ENCODE peak calls at places on chromosomes 7 and 10, in four cellular contexts. One of them, this sample, is unnamed.

GRCh38 chr10:14820775-14821154 is 17.1 kb downstream of the CDNF start:
- DNase-seq in adrenal gland: no peak
- DNase-seq in pancreas: no peak
- DNase-seq in H1: no peak
- DNase-seq in this sample: no peak

GRCh38 chr7:14748461-14748860 is 154.1 kb downstream of the DGKB start:
- DNase-seq in pancreas: no peak
- DNase-seq in adrenal gland: no peak
- DNase-seq in H1: no peak
- DNase-seq in this sample: no peak

GRCh38 chr10:93630609-93631320 is 18.4 kb downstream of the PDE6C start:
- DNase-seq in H1: no peak
- DNase-seq in pancreas: no peak
- DNase-seq in adrenal gland: no peak
- DNase-seq in this sample: no peak

GRCh38 chr7:8261711-8262695 is at the start of gene ICA1:
- DNase-seq in adrenal gland: peak
- DNase-seq in H1: peak
- DNase-seq in pancreas: peak
- DNase-seq in this sample: peak

GRCh38 chr10:98369801-98370200 is 45.2 kb downstream of the PYROXD2 start:
- DNase-seq in H1: no peak
- DNase-seq in adrenal gland: no peak
- DNase-seq in pancreas: no peak
- DNase-seq in this sample: no peak

GRCh38 chr10:546971-547590 is 142.4 kb downstream of the DIP2C start:
- DNase-seq in H1: no peak
- DNase-seq in pancreas: no peak
- DNase-seq in adrenal gland: peak
- DNase-seq in this sample: peak

GRCh38 chr7:155459867-155460461 is 2.0 kb downstream of the EN2 start:
- DNase-seq in pancreas: no peak
- DNase-seq in H1: no peak
- DNase-seq in adrenal gland: no peak
- DNase-seq in this sample: no peak

GRCh38 chr10:62811159-62811875 is 4.8 kb downstream of the EGR2 start:
- DNase-seq in H1: no peak
- DNase-seq in pancreas: no peak
- DNase-seq in adrenal gland: no peak
- DNase-seq in this sample: no peak

GRCh38 chr7:131945313-131945831 is 388.9 kb upstream of the PODXL start:
- DNase-seq in pancreas: peak
- DNase-seq in H1: peak
- DNase-seq in adrenal gland: peak
- DNase-seq in this sample: peak

GRCh38 chr10:44962870-44963738 is 3.5 kb downstream of the RASSF4 start:
- DNase-seq in adrenal gland: no peak
- DNase-seq in H1: peak
- DNase-seq in pancreas: no peak
- DNase-seq in this sample: no peak

GRCh38 chr7:2632717-2633537 is 1.1 kb downstream of the TTYH3 start:
- DNase-seq in adrenal gland: peak
- DNase-seq in pancreas: peak
- DNase-seq in H1: no peak
- DNase-seq in this sample: no peak

GRCh38 chr7:137209151-137209822 is 134.2 kb downstream of the PTN start:
- DNase-seq in adrenal gland: no peak
- DNase-seq in H1: no peak
- DNase-seq in pancreas: no peak
- DNase-seq in this sample: no peak

GRCh38 chr10:76717141-76717540 is 920.5 kb downstream of the KCNMA1 start:
- DNase-seq in pancreas: no peak
- DNase-seq in H1: no peak
- DNase-seq in adrenal gland: no peak
- DNase-seq in this sample: no peak

GRCh38 chr7:26372738-26373137 is 81.1 kb downstream of the SNX10 start:
- DNase-seq in adrenal gland: no peak
- DNase-seq in H1: no peak
- DNase-seq in pancreas: no peak
- DNase-seq in this sample: no peak

GRCh38 chr7:153193144-153193595 is 433.6 kb downstream of the ACTR3B start:
- DNase-seq in adrenal gland: no peak
- DNase-seq in pancreas: peak
- DNase-seq in H1: peak
- DNase-seq in this sample: peak

GRCh38 chr10:67005981-67006380 is 80.1 kb downstream of the LRRTM3 start:
- DNase-seq in adrenal gland: no peak
- DNase-seq in H1: no peak
- DNase-seq in pancreas: no peak
- DNase-seq in this sample: no peak

GRCh38 chr7:80224416-80224815 is 89.8 kb downstream of the GNAI1 start:
- DNase-seq in adrenal gland: no peak
- DNase-seq in H1: no peak
- DNase-seq in pancreas: no peak
- DNase-seq in this sample: no peak

GRCh38 chr7:37920619-37921339 is at the start of gene EPDR1:
- DNase-seq in adrenal gland: peak
- DNase-seq in pancreas: peak
- DNase-seq in H1: peak
- DNase-seq in this sample: no peak

GRCh38 chr7:93530701-93531100 is 43.8 kb downstream of the CALCR start:
- DNase-seq in adrenal gland: no peak
- DNase-seq in pancreas: no peak
- DNase-seq in H1: no peak
- DNase-seq in this sample: no peak

GRCh38 chr7:97126483-97127171 is 9.1 kb downstream of the SDHAF3 start:
- DNase-seq in adrenal gland: no peak
- DNase-seq in pancreas: no peak
- DNase-seq in H1: peak
- DNase-seq in this sample: peak

GRCh38 chr7:18087687-18088078 is 60.0 kb upstream of the PRPS1L1 start:
- DNase-seq in adrenal gland: no peak
- DNase-seq in H1: peak
- DNase-seq in pancreas: no peak
- DNase-seq in this sample: no peak

GRCh38 chr10:51892313-51892712 is 192.9 kb upstream of the CSTF2T start:
- DNase-seq in adrenal gland: no peak
- DNase-seq in pancreas: no peak
- DNase-seq in H1: no peak
- DNase-seq in this sample: no peak

GRCh38 chr10:15719062-15719898 is 442 bp downstream of the ITGA8 start:
- DNase-seq in pancreas: peak
- DNase-seq in adrenal gland: no peak
- DNase-seq in H1: peak
- DNase-seq in this sample: no peak

GRCh38 chr7:132359746-132360145 is 216.5 kb downstream of the PLXNA4 start:
- DNase-seq in adrenal gland: no peak
- DNase-seq in pancreas: no peak
- DNase-seq in H1: no peak
- DNase-seq in this sample: no peak

GRCh38 chr10:113087082-113088029 is 137.3 kb downstream of the TCF7L2 start:
- DNase-seq in pancreas: no peak
- DNase-seq in H1: no peak
- DNase-seq in adrenal gland: peak
- DNase-seq in this sample: peak

GRCh38 chr10:59945991-59946390 is 39.6 kb upstream of the CCDC6 start:
- DNase-seq in H1: no peak
- DNase-seq in adrenal gland: no peak
- DNase-seq in pancreas: no peak
- DNase-seq in this sample: no peak

GRCh38 chr10:127987467-127988380 is 80.8 kb downstream of the PTPRE start:
- DNase-seq in pancreas: no peak
- DNase-seq in H1: no peak
- DNase-seq in adrenal gland: no peak
- DNase-seq in this sample: no peak

DNA sequence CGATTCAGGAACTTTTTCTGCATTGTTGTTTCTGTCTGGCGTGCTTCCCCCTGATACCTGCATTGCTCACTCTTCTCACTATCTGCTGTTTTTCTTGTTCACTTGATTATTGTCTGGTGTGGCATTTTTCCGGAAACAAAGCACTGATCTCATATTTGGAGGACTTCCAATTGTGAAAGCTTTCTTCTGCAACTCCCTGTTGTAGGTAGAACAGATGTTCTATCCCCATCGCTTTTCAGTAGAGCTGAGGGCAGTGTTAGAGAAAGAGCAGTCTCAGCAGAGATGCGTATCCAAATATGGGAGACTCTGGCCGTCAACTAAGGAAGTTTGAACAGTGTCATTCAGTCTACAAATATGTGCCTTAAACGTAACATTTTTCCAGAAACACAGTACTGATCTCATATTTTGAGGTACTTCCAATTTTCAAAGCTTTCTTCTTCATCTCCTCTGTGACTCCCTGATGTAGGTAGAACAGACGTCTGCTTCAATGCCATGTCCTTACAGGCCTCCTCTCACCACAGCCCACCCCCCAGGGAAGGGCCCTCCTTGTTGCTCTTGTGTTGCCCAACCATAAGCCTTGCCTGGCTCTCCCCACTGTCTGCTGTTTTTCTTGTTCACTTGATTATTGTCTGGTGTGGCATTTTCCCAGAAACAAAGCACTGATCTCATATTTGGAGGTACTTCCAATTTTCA is 27.1 kb upstream of the GJD4 start:
- DNase-seq in pancreas: no peak
- DNase-seq in adrenal gland: no peak
- DNase-seq in H1: no peak
- DNase-seq in this sample: no peak
- H3K27ac ChIP-seq in pancreas: no peak
- H3K27ac ChIP-seq in adrenal gland: no peak
- H3K27ac ChIP-seq in H1: no peak
- H3K27ac ChIP-seq in this sample: no peak

DNA sequence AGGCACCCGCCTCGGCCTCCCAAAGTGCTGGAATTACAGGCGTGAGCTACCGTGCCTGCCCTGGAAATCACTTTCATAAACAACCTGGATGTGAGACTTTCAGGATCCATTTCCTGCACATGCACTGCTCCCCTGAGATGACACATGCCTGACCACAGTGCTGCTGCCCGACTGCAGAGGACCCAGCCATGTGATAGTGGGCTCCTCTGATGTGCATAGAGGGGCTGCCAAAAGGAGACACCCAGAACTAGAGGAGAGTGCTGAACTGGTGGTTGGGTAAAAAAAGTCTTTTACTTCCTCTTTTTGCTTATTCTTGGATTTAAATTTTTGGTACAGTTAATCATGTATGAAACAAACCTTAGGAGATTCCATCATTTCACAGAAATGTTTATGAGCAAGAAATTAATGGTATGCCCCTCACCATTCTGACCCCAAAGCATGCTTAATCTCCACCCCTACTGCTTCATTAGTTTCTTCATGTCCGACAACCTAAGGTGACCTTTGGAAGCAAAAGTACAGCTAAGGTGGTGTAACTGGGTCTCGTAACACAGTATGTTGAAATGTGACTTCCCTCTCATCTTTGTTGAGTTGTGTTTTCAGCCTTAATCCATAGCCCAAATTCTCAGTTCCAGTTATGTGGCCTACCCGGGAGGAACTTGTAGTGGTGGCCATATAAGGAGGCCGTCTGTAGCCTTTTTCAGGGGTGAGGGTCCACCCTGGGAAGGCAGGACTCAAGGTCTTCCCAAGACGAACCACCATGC is 111.1 kb downstream of the RNF216 start:
- DNase-seq in pancreas: no peak
- DNase-seq in adrenal gland: no peak
- DNase-seq in H1: no peak
- DNase-seq in this sample: no peak
- H3K27ac ChIP-seq in pancreas: peak
- H3K27ac ChIP-seq in adrenal gland: peak
- H3K27ac ChIP-seq in H1: no peak
- H3K27ac ChIP-seq in this sample: no peak

DNA sequence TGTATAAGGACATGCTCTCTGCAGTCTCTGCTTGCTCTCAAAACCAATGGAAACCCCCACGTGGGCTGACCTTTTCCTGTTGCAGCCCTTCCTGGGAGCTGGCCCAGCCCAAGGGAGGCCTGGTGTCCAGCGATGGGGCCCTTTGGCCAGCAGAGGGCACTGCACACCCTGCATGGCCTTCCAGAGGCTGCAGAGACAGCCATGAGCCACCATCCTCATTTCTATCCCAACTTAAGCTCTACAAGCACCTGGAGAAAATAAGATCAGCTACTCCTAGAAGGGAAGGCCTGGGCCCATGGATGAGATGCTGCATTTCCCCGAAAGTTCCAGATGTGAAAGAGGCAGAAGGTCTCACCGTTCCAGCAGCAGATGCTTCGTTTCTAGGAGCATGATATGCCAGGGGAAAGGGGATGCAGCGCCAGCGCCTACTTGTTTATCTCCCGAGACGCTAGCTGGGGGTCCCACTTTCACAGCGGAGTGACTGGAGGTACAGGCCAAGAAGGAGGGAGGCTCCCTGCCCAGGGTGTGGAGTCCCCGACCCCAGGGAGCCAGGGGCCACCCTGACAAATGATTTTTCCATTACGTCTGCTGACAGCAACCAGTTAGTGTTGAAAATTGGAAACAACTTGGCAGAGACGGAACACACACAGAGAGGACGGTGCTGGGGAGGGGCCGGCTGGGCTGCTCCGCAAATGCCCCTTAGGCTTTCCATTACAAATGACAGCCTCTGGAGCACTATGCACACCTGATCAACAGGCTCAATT is 106.4 kb downstream of the ZRANB1 start:
- DNase-seq in H1: peak
- DNase-seq in adrenal gland: peak
- DNase-seq in pancreas: peak
- DNase-seq in this sample: peak
- H3K27ac ChIP-seq in H1: no peak
- H3K27ac ChIP-seq in adrenal gland: peak
- H3K27ac ChIP-seq in pancreas: peak
- H3K27ac ChIP-seq in this sample: no peak

GRCh38 chr10:109893371-109893770 is 29.9 kb downstream of the XPNPEP1 start:
- DNase-seq in pancreas: no peak
- DNase-seq in H1: no peak
- DNase-seq in adrenal gland: no peak
- DNase-seq in this sample: no peak
- H3K27ac ChIP-seq in pancreas: peak
- H3K27ac ChIP-seq in H1: no peak
- H3K27ac ChIP-seq in adrenal gland: peak
- H3K27ac ChIP-seq in this sample: no peak

DNA sequence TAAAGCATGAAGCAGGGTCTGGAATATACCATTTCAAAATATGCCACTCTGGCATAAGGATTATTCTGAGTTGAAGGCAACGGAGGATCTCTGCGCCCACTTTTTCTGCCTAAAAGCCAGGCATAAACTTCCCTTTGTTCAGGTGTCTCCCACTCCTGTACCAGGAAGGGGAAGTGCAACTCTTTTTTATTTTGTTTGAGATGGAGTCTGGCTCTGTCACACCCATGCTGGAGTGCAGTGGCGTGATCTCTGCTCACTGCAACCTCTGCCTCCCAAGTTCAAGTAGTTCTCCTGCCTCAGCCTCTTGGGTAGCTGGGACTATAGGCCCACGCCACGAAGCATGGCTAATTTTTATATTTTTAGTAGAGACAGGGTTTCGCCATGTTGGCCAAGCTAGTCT is 18.2 kb downstream of the SVIL start:
- DNase-seq in pancreas: no peak
- DNase-seq in adrenal gland: no peak
- DNase-seq in H1: no peak
- DNase-seq in this sample: no peak
- H3K27ac ChIP-seq in pancreas: no peak
- H3K27ac ChIP-seq in adrenal gland: no peak
- H3K27ac ChIP-seq in H1: no peak
- H3K27ac ChIP-seq in this sample: no peak

GRCh38 chr10:72564596-72564995 is 61.3 kb downstream of the MICU1 start:
- DNase-seq in adrenal gland: no peak
- DNase-seq in H1: no peak
- DNase-seq in pancreas: no peak
- DNase-seq in this sample: no peak
- H3K27ac ChIP-seq in adrenal gland: no peak
- H3K27ac ChIP-seq in H1: no peak
- H3K27ac ChIP-seq in pancreas: no peak
- H3K27ac ChIP-seq in this sample: no peak